ENCODE peak calls at places on chromosomes 5 and 9, in ten cellular contexts. W, K, O, I, S, T, U, P, B and R are unnamed samples.
A peak's percentile ranks its signal among the peaks of the same experiment; 100 is the strongest.

GRCh38 chr9:132409828-132410528 is at the start of gene CFAP77:
- DNase-seq in B (peak; percentile 37), O (no peak), W (no peak), T (peak; percentile 82), K (peak; percentile 20), U (peak; percentile 40), P (peak; percentile 37), S (peak; percentile 32), I (peak; percentile 78), R (peak; percentile 50)

GRCh38 chr5:2697446-2698200 is 53.9 kb downstream of the IRX2 start:
- DNase-seq in I (no peak), T (no peak), K (no peak), P (no peak), O (no peak), U (no peak), S (no peak), W (no peak), B (no peak), R (no peak)

GRCh38 chr5:56116599-56117131 is 116.5 kb downstream of the ANKRD55 start:
- DNase-seq in B (no peak), U (no peak), O (no peak), I (no peak), W (no peak), T (no peak), S (no peak), P (no peak), K (no peak), R (no peak)

GRCh38 chr5:146051678-146052077 is 53.7 kb downstream of the PLAC8L1 start:
- DNase-seq in T (peak; percentile 25), U (no peak), S (no peak), K (no peak), W (no peak), O (no peak), P (no peak), I (no peak), B (no peak), R (no peak)

GRCh38 chr9:130770679-130771442 is 64.2 kb upstream of the ABL1 start:
- DNase-seq in W (peak; percentile 51), K (peak; percentile 58), T (peak; percentile 87), O (no peak), I (peak; percentile 55), B (no peak), U (peak; percentile 68), S (no peak), P (no peak), R (peak; percentile 31)

GRCh38 chr5:134069553-134069952 is 44.9 kb upstream of the TCF7 start:
- DNase-seq in S (no peak), P (no peak), W (no peak), I (no peak), B (no peak), T (no peak), O (no peak), K (no peak), U (no peak), R (no peak)

GRCh38 chr9:129597355-129598088 is 23.4 kb downstream of the C9orf50 start:
- DNase-seq in I (peak; percentile 62), U (no peak), T (peak; percentile 83), W (no peak), B (peak; percentile 70), S (no peak), O (no peak), P (peak; percentile 34), K (no peak), R (no peak)

GRCh38 chr9:73807956-73808355 is 656.3 kb downstream of the ANXA1 start:
- DNase-seq in P (no peak), K (no peak), W (no peak), T (peak; percentile 6), U (no peak), O (no peak), B (no peak), I (no peak), S (no peak), R (no peak)

GRCh38 chr9:31824860-31825259 is 559.6 kb upstream of the ACO1 start:
- DNase-seq in U (no peak), S (no peak), O (no peak), B (no peak), K (peak; percentile 6), T (no peak), P (no peak), I (no peak), W (peak; percentile 27), R (no peak)

GRCh38 chr5:77816686-77817085 is 40.5 kb upstream of the TBCA start:
- DNase-seq in B (no peak), U (no peak), K (no peak), O (no peak), T (no peak), I (no peak), W (no peak), P (no peak), S (no peak), R (no peak)

GRCh38 chr9:73149371-73150067 is 2.1 kb upstream of the ANXA1 start:
- DNase-seq in P (no peak), U (no peak), W (peak; percentile 71), S (no peak), T (peak; percentile 93), B (no peak), I (no peak), K (no peak), O (no peak), R (peak; percentile 34)

GRCh38 chr9:89738137-89738932 is 133.5 kb downstream of the GADD45G start:
- DNase-seq in T (no peak), W (no peak), S (no peak), U (no peak), K (no peak), I (peak; percentile 37), O (no peak), B (no peak), P (no peak), R (peak; percentile 28)

GRCh38 chr9:72294952-72295351 is 70.1 kb downstream of the ZFAND5 start:
- DNase-seq in I (no peak), U (no peak), O (no peak), B (no peak), T (peak; percentile 15), S (no peak), P (no peak), W (no peak), K (no peak), R (no peak)

GRCh38 chr9:136433849-136434579 is 5.6 kb downstream of the INPP5E start:
- DNase-seq in W (no peak), U (no peak), O (no peak), B (no peak), K (no peak), T (no peak), I (no peak), S (no peak), P (no peak), R (no peak)

GRCh38 chr9:562330-562729 is 279.2 kb upstream of the DMRT1 start:
- DNase-seq in P (no peak), T (no peak), W (no peak), I (no peak), B (no peak), O (no peak), S (no peak), K (no peak), U (no peak), R (no peak)

GRCh38 chr5:145463634-145464033 is 371.5 kb downstream of the PRELID2 start:
- DNase-seq in I (no peak), T (peak; percentile 59), W (no peak), K (no peak), S (no peak), P (no peak), B (no peak), U (no peak), O (no peak), R (no peak)

GRCh38 chr5:142902188-142902965 is 132.2 kb downstream of the ARHGAP26 start:
- DNase-seq in W (no peak), O (no peak), P (no peak), S (no peak), B (peak; percentile 40), U (no peak), K (no peak), T (no peak), I (no peak), R (no peak)

GRCh38 chr5:181042036-181042435 is 2.0 kb downstream of the BTNL9 start:
- DNase-seq in W (no peak), S (no peak), U (no peak), I (no peak), T (no peak), K (no peak), P (no peak), B (no peak), O (no peak), R (no peak)

GRCh38 chr5:113195726-113196125 is 219.1 kb downstream of the DCP2 start:
- DNase-seq in U (no peak), T (no peak), P (no peak), W (no peak), K (no peak), S (no peak), I (no peak), B (no peak), O (no peak), R (no peak)

GRCh38 chr5:142783601-142784291 is 13.6 kb downstream of the ARHGAP26 start:
- DNase-seq in T (no peak), P (peak; percentile 71), O (peak; percentile 10), I (peak; percentile 15), S (peak; percentile 17), W (no peak), U (peak; percentile 23), K (no peak), B (peak; percentile 41), R (no peak)

GRCh38 chr5:1120236-1120999 is 8.6 kb upstream of the SLC12A7 start:
- DNase-seq in T (no peak), S (no peak), I (no peak), U (no peak), P (no peak), W (no peak), K (no peak), O (no peak), B (no peak), R (no peak)

GRCh38 chr9:38352716-38353334 is 39.7 kb upstream of the ALDH1B1 start:
- DNase-seq in O (no peak), B (no peak), I (peak; percentile 33), W (no peak), U (peak; percentile 47), T (no peak), S (no peak), K (no peak), P (no peak), R (no peak)

GRCh38 chr5:91386120-91386519 is 3.0 kb upstream of the ARRDC3 start:
- DNase-seq in T (peak; percentile 41), B (no peak), O (no peak), I (no peak), P (no peak), K (no peak), S (no peak), W (no peak), U (no peak), R (no peak)

GRCh38 chr9:93079371-93079770 is 16.6 kb upstream of the CARD19 start:
- DNase-seq in S (no peak), B (no peak), K (no peak), U (no peak), W (no peak), O (no peak), I (no peak), P (no peak), T (no peak), R (no peak)

GRCh38 chr5:65190328-65191053 is 291.2 kb downstream of the ADAMTS6 start:
- DNase-seq in K (no peak), W (no peak), T (peak; percentile 97), P (no peak), B (no peak), I (no peak), U (no peak), S (no peak), O (no peak), R (no peak)

GRCh38 chr5:127077346-127077745 is 4.0 kb upstream of the C5orf63 start:
- DNase-seq in T (no peak), O (no peak), B (no peak), I (no peak), U (no peak), S (no peak), W (peak; percentile 93), P (no peak), K (no peak), R (no peak)

GRCh38 chr5:147578228-147579024 is 68.6 kb upstream of the DPYSL3 start:
- DNase-seq in U (peak; percentile 59), P (no peak), K (peak; percentile 32), S (no peak), W (peak; percentile 41), O (no peak), I (peak; percentile 45), T (peak; percentile 89), B (no peak), R (peak; percentile 81)